ENCODE peak calls at places on chromosomes 5 and 9, in eight cellular contexts. F is GM12878, B is NT2/D1, U is sigmoid colon, K is PC-9, Z is HCT116, W is lower lobe of right lung, A is GM06990. N is an unnamed sample.

GRCh38 chr5:138752951-138753793 is at the start of gene CTNNA1:
- DNase-seq in F (no peak), B (peak; percentile 30), Z (peak; percentile 71), W (peak; percentile 86), U (peak; percentile 89), A (peak; percentile 72), K (peak; percentile 70), N (peak; percentile 74)

GRCh38 chr5:160233215-160233614 is 3.9 kb downstream of the FABP6 start:
- DNase-seq in F (peak; percentile 53), Z (no peak), A (peak; percentile 31), K (no peak), W (no peak), B (no peak), U (no peak), N (no peak)

GRCh38 chr5:132951858-132952257 is 11.6 kb downstream of the AFF4 start:
- DNase-seq in F (no peak), U (no peak), W (no peak), B (no peak), K (no peak), A (no peak), Z (no peak), N (no peak)

GRCh38 chr5:139636975-139637408 is 11.2 kb upstream of the CXXC5 start:
- DNase-seq in W (no peak), U (no peak), B (no peak), F (peak; percentile 80), Z (no peak), A (peak; percentile 77), K (no peak), N (no peak)

GRCh38 chr9:133605856-133606721 is 3.1 kb downstream of the FAM163B start:
- DNase-seq in A (no peak), K (no peak), F (no peak), U (no peak), B (no peak), Z (no peak), W (peak; percentile 26), N (no peak)

GRCh38 chr9:136036050-136036449 is 59.0 kb downstream of the NACC2 start:
- DNase-seq in K (no peak), W (no peak), U (no peak), Z (no peak), F (no peak), B (no peak), A (no peak), N (no peak)

GRCh38 chr9:93081081-93081529 is 14.9 kb upstream of the CARD19 start:
- DNase-seq in F (no peak), U (peak; percentile 55), W (peak; percentile 41), Z (no peak), B (no peak), K (no peak), A (no peak), N (no peak)

GRCh38 chr5:56575821-56576220 is 239.5 kb upstream of the MAP3K1 start:
- DNase-seq in U (no peak), W (no peak), A (no peak), F (no peak), B (no peak), Z (no peak), K (no peak), N (no peak)

GRCh38 chr9:94870793-94871558 is 144.5 kb downstream of the AOPEP start:
- DNase-seq in F (no peak), A (no peak), K (peak; percentile 92), B (no peak), W (no peak), U (no peak), Z (no peak), N (no peak)

GRCh38 chr5:32498484-32498883 is 53.9 kb upstream of the ZFR start:
- DNase-seq in A (no peak), U (no peak), K (no peak), B (no peak), W (no peak), Z (no peak), F (no peak), N (no peak)

GRCh38 chr9:32725066-32725860 is 58.1 kb upstream of the TMEM215 start:
- DNase-seq in U (no peak), Z (no peak), W (no peak), A (no peak), F (no peak), K (peak; percentile 39), B (no peak), N (no peak)

GRCh38 chr5:134245101-134245604 is 19.3 kb upstream of the PPP2CA start:
- DNase-seq in B (no peak), Z (no peak), A (no peak), K (peak; percentile 91), F (no peak), W (no peak), U (no peak), N (peak; percentile 42)

GRCh38 chr5:170572453-170572852 is 68.6 kb downstream of the KCNIP1 start:
- DNase-seq in F (peak; percentile 25), W (no peak), A (no peak), Z (no peak), B (no peak), U (no peak), K (peak; percentile 84), N (no peak)

GRCh38 chr5:179275941-179276837 is 69.1 kb downstream of the ADAMTS2 start:
- DNase-seq in A (no peak), K (no peak), Z (no peak), B (no peak), W (peak; percentile 59), F (no peak), U (peak; percentile 94), N (no peak)

GRCh38 chr9:123861086-123861707 is 68.7 kb downstream of the DENND1A start:
- DNase-seq in U (no peak), W (no peak), A (no peak), Z (no peak), F (no peak), B (no peak), K (no peak), N (no peak)

GRCh38 chr5:125446986-125447385 is 700.5 kb upstream of the ZNF608 start:
- DNase-seq in A (no peak), K (peak; percentile 69), Z (no peak), F (no peak), W (no peak), B (no peak), U (no peak), N (no peak)

GRCh38 chr5:113789769-113790168 is 276.3 kb downstream of the YTHDC2 start:
- DNase-seq in K (no peak), Z (no peak), B (no peak), U (no peak), W (no peak), A (no peak), F (no peak), N (no peak)

GRCh38 chr9:37187713-37188439 is 67.5 kb downstream of the ZCCHC7 start:
- DNase-seq in U (no peak), K (no peak), A (peak; percentile 74), B (no peak), F (peak; percentile 75), Z (no peak), W (no peak), N (no peak)

GRCh38 chr9:17969232-17969631 is 390.4 kb downstream of the SH3GL2 start:
- DNase-seq in B (no peak), K (no peak), A (no peak), F (no peak), U (no peak), Z (no peak), W (no peak), N (no peak)

GRCh38 chr9:90140131-90140818 is 502.3 kb downstream of the DIRAS2 start:
- DNase-seq in Z (no peak), A (no peak), B (no peak), F (no peak), U (no peak), W (no peak), K (no peak), N (no peak)

GRCh38 chr5:43634621-43635020 is 31.6 kb downstream of the NNT start:
- DNase-seq in A (no peak), W (no peak), B (no peak), Z (no peak), F (no peak), K (no peak), U (no peak), N (no peak)
- H3K36me3 ChIP-seq in A (peaks cover 15% of the 10 kb centered on the region), W (peaks cover 12% of the 10 kb centered on the region), B (no peaks in the 10 kb centered on the region), Z (no peaks in the 10 kb centered on the region), F (peaks cover 16% of the 10 kb centered on the region), K (no peaks in the 10 kb centered on the region), U (no peaks in the 10 kb centered on the region), N (peaks cover 19% of the 10 kb centered on the region)

GRCh38 chr5:69105996-69106906 is 12.4 kb downstream of the SLC30A5 start:
- DNase-seq in K (no peak), W (no peak), F (no peak), B (no peak), Z (no peak), U (no peak), A (peak; percentile 16), N (no peak)
- H3K36me3 ChIP-seq in K (peaks cover 35% of the 10 kb centered on the region), W (peaks cover 86% of the 10 kb centered on the region), F (peaks cover 20% of the 10 kb centered on the region), B (peaks cover 76% of the 10 kb centered on the region), Z (peaks cover 23% of the 10 kb centered on the region), U (peaks cover 59% of the 10 kb centered on the region), A (peaks cover 7% of the 10 kb centered on the region), N (peaks cover 74% of the 10 kb centered on the region)

GRCh38 chr5:177487144-177487543 is 10.3 kb downstream of the PDLIM7 start:
- DNase-seq in A (no peak), F (no peak), U (no peak), K (no peak), W (no peak), B (no peak), Z (no peak), N (no peak)

GRCh38 chr5:177490992-177491391 is 6.4 kb downstream of the PDLIM7 start:
- DNase-seq in W (no peak), Z (no peak), B (no peak), U (no peak), K (no peak), A (no peak), F (no peak), N (no peak)

GRCh38 chr5:177490311-177490991 is 7.0 kb downstream of the PDLIM7 start:
- DNase-seq in F (no peak), B (no peak), U (peak; percentile 90), Z (no peak), A (no peak), W (no peak), K (no peak), N (no peak)

GRCh38 chr5:177487975-177488374 is 9.4 kb downstream of the PDLIM7 start:
- DNase-seq in B (no peak), K (no peak), W (no peak), Z (no peak), F (no peak), A (no peak), U (no peak), N (no peak)

DNA sequence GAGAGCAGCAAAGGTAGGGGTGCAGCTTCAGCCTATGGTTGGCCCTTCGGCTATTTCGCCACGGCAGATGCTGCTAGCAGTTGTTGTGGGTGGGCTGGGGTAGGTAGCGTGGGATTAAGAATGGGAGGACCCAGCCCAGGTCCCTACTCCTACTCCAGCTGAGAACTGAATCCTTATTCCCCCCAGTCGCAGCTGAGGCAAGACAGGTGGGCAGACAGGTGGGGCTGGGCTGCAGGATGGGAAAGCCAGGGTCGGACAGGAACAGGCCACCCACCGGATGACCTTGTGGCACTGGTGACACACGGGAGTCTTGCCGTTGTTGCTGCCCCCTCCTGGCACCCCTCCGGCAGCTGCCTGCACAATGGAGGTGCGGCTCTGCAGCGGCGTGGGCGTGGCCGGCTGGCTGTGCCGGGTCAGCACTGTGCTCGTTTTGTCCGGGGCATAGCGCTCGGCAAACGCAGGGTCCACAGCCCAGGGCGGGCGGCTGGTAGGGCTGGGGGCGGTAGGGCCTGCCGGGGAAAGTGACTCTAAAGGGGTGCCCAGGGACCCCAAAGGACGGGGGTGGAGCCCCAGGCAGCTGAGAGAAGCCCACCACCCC is 8.2 kb downstream of the PDLIM7 start:
- DNase-seq in U (no peak), K (no peak), A (no peak), W (no peak), B (no peak), Z (no peak), F (no peak), N (peak; percentile 49)
- H3K36me3 ChIP-seq in U (peaks cover 89% of the 10 kb centered on the region), K (peaks cover 4% of the 10 kb centered on the region), A (no peaks in the 10 kb centered on the region), W (peaks cover 69% of the 10 kb centered on the region), B (peaks cover 96% of the 10 kb centered on the region), Z (peaks cover 40% of the 10 kb centered on the region), F (no peaks in the 10 kb centered on the region), N (peaks cover 15% of the 10 kb centered on the region)

GRCh38 chr9:92046676-92047075 is 68.5 kb downstream of the SPTLC1 start:
- DNase-seq in A (no peak), Z (no peak), B (no peak), W (no peak), F (no peak), U (no peak), K (no peak), N (no peak)
- H3K36me3 ChIP-seq in A (peaks cover 16% of the 10 kb centered on the region), Z (peaks cover 49% of the 10 kb centered on the region), B (peaks cover 83% of the 10 kb centered on the region), W (peaks cover 83% of the 10 kb centered on the region), F (peaks cover 36% of the 10 kb centered on the region), U (peaks cover 28% of the 10 kb centered on the region), K (peaks cover 41% of the 10 kb centered on the region), N (peaks cover 45% of the 10 kb centered on the region)

N was measured in WERI-Rb-1.